ENCODE peak calls at places on chromosome 21, in eight cellular contexts. G is lower lobe of right lung, H is progenitor cell of endocrine pancreas, R is fibroblast of the aortic adventitia, F is HFFc6, Y is brain microvascular endothelial cell, C is tibial nerve, I is astrocyte of the spinal cord. O is an unnamed sample.

GRCh38 chr21:16193758-16194606 is 464.2 kb downstream of the USP25 start:
- DNase-seq in G (peak), H (no peak), R (peak), F (peak), Y (peak), C (peak), I (peak), O (no peak)

GRCh38 chr21:14734191-14734590 is 188.1 kb upstream of the SAMSN1 start:
- DNase-seq in G (no peak), H (no peak), R (no peak), F (no peak), Y (no peak), C (no peak), I (no peak), O (no peak)

GRCh38 chr21:41024341-41025056 is 143.5 kb upstream of the BACE2 start:
- DNase-seq in G (no peak), H (no peak), R (no peak), F (no peak), Y (no peak), C (no peak), I (peak), O (no peak)

GRCh38 chr21:25369524-25370300 is 237.6 kb downstream of the MRPL39 start:
- DNase-seq in G (no peak), H (no peak), R (peak), F (peak), Y (no peak), C (no peak), I (peak), O (no peak)

GRCh38 chr21:21737186-21737585 is 739.0 kb downstream of the NCAM2 start:
- DNase-seq in G (no peak), H (no peak), R (no peak), F (no peak), Y (no peak), C (no peak), I (no peak), O (no peak)

GRCh38 chr21:18716578-18717138 is 313.1 kb upstream of the TMPRSS15 start:
- DNase-seq in G (no peak), H (no peak), R (no peak), F (no peak), Y (no peak), C (no peak), I (peak), O (no peak)

GRCh38 chr21:19853709-19854575 is 1144.3 kb upstream of the NCAM2 start:
- DNase-seq in G (no peak), H (no peak), R (no peak), F (no peak), Y (no peak), C (no peak), I (no peak), O (no peak)

GRCh38 chr21:26167593-26167992 is 3.0 kb downstream of the APP start:
- DNase-seq in G (no peak), H (no peak), R (no peak), F (no peak), Y (no peak), C (no peak), I (no peak), O (no peak)

GRCh38 chr21:29506947-29507346 is 208.2 kb downstream of the BACH1 start:
- DNase-seq in G (no peak), H (no peak), R (peak), F (no peak), Y (peak), C (no peak), I (no peak), O (no peak)

GRCh38 chr21:24896735-24897124 is 710.6 kb downstream of the MRPL39 start:
- DNase-seq in G (no peak), H (no peak), R (no peak), F (no peak), Y (no peak), C (no peak), I (no peak), O (no peak)

GRCh38 chr21:17758703-17759102 is 60.5 kb downstream of the C21orf91 start:
- DNase-seq in G (no peak), H (no peak), R (no peak), F (no peak), Y (no peak), C (no peak), I (peak), O (no peak)

GRCh38 chr21:25467891-25468290 is 139.4 kb downstream of the MRPL39 start:
- DNase-seq in G (no peak), H (no peak), R (no peak), F (no peak), Y (no peak), C (no peak), I (no peak), O (no peak)

GRCh38 chr21:25428537-25428936 is 178.7 kb downstream of the MRPL39 start:
- DNase-seq in G (no peak), H (no peak), R (no peak), F (no peak), Y (no peak), C (no peak), I (no peak), O (no peak)

GRCh38 chr21:41187537-41188025 is 19.6 kb downstream of the BACE2 start:
- DNase-seq in G (no peak), H (no peak), R (no peak), F (no peak), Y (no peak), C (no peak), I (no peak), O (no peak)

GRCh38 chr21:15051652-15052554 is 12.9 kb downstream of the NRIP1 start:
- DNase-seq in G (no peak), H (no peak), R (no peak), F (peak), Y (peak), C (no peak), I (no peak), O (peak)

DNA sequence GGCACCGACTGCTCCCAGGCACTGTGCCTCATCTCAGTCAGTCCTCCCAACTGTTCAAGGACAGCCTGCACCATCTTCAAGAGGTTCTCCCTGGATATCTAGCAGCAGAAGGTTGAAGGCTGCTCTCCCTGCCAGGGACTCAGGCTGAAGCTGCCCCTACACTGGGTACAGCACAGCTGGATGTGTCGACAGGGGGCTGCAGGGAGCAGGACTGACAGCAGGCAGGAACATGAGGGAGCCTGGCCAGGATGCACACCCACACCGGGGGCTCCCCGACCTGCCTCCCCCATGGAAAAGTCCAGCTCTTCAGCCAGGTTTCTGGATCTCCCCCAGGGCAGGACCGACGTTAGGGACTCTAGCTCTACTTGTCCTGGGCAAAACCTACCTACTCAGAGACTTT is 20.5 kb downstream of the SETD4 start:
- DNase-seq in G (no peak), H (no peak), R (no peak), F (no peak), Y (no peak), C (no peak), I (no peak), O (no peak)
- TF ChIP-seq CTCF in G (no peak), H (no peak), R (no peak), F (no peak), Y (no peak), C (no peak), I (no peak), O (no peak)

GRCh38 chr21:44709426-44710293 is 1.7 kb downstream of the TSPEAR start:
- DNase-seq in G (no peak), H (no peak), R (peak), F (no peak), Y (no peak), C (peak), I (no peak), O (no peak)
- TF ChIP-seq CTCF in G (no peak), H (no peak), R (no peak), F (no peak), Y (no peak), C (no peak), I (no peak), O (no peak)

DNA sequence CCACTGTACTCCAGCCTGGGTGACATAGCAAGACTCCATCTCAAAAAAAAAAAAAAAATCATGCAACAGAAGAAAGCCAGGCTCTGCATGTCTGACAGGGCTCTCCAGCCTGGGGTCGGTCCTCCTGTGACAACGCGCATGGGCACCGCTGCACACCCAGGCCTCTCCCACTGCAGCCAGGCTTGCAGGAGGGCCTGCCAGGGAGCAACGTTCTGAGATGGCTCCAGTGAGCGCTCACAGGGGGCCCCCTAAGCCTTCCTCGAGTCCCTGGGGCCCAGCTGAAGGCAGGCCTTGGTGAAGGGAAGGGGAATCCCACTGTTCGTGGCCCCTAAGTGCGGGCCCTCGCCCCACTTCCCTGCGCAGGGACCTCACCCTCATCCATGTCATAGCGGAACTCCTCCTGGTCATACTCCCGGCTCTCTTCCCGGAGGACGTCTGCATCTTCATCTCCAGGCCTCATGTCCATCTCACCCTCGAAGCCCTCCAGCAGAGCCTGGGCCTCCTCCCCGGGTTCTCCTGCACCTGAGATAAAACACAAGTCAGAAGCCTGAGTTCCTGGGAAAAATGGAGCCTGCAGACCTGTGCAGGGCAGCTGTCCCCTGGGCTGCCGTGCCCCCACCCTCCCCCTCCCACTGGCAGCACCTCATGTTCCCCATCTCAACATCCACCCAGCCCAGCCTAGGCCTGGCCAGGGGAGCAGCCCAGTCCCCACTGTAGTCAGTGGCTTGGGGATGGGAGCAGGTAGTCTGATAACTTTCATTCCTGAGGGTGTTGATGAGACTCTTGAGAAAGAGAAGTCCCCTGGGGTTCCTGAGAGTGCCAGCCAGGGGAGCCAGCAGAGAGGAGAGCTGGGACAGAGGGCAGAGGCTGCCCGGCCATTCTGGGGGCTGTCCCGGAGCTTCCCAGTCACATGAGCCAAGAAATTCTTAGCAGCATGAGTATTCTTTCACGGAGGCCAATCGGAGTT is 20.2 kb downstream of the RSPH1 start:
- DNase-seq in G (no peak), H (no peak), R (no peak), F (no peak), Y (no peak), C (no peak), I (no peak), O (no peak)
- TF ChIP-seq CTCF in G (no peak), H (no peak), R (no peak), F (no peak), Y (no peak), C (no peak), I (no peak), O (no peak)

DNA sequence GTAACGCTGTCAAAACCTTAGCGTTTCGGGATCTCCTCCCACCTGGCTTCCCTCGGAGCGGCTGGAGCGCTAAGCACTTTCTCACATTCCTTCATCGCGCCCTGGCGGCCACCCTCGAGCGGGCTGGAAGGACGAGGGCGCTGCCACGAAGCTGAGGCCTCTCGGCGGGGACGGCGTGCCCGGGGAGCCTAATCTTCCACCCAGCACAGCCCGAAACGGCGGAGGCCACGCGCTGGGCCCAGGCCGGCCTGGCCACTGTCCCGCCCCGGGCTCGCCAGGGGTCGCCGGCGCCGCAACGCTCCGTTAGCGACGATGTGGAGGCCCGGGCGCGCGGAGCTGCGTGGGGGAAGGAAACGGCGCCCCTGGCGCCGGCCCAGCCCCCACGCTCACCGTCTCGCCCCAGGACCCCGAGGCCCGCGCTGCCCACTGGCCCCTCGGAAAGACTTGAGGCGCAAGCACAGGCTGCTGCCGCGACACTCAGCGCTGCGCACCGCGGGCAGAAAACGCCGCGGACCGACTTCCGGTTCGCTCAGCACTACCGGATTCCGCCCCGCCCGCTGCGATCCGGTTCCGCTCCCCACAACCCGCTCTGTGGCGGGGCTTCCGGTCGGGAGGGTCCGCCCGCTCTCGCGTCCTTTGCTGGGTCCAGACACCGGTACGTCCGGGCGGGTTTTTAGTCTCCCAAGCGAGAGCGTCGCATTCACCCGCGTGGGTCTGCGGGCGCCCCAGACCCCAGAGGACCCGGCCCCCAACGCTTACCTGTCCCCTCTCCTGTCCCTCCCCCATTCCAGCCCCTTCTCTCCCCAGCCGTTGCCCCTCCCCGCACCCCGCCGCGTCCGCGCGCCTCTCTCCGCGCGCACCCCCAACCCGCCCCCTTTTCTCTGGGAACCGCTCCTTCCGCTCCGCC is at the start of gene YBEY:
- DNase-seq in G (peak), H (peak), R (peak), F (peak), Y (peak), C (peak), I (peak), O (peak)
- TF ChIP-seq CTCF in G (peak), H (peak), R (peak), F (peak), Y (peak), C (peak), I (peak), O (peak)

DNA sequence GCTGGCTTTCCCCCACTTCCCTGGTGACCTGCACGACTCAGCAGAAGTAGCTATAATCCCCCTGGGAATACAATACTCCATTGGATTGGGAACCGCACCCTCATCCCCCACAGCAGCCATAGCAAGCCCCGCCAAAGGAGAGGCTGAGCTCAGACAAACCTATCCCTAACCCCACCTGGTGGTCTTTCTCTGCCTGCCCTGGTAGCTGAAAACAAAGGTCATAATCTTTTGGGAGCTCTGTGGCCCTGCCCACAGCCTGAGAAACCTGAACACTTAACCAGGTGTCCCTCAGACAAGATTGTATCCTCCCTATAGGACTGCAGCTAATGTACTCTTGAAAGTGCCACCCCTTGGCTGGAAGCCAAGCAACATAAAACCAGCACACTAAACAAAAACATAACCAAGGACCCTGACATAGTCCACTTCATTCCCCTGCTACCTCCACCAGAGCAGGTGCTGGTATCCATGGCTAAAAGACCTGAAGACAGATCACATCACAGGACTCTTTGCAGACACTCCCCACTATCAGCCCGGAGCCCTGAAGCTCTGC is 71.6 kb upstream of the RUNX1 start:
- DNase-seq in G (no peak), H (no peak), R (no peak), F (no peak), Y (no peak), C (no peak), I (no peak), O (no peak)
- TF ChIP-seq CTCF in G (no peak), H (no peak), R (no peak), F (no peak), Y (no peak), C (no peak), I (no peak), O (no peak)

GRCh38 chr21:32413697-32414578 is 1.4 kb downstream of the EVA1C start:
- DNase-seq in G (peak), H (no peak), R (peak), F (no peak), Y (no peak), C (no peak), I (peak), O (no peak)

GRCh38 chr21:32415999-32416398 is 3.5 kb downstream of the EVA1C start:
- DNase-seq in G (no peak), H (no peak), R (no peak), F (no peak), Y (no peak), C (no peak), I (no peak), O (no peak)

GRCh38 chr21:32415451-32415850 is 2.9 kb downstream of the EVA1C start:
- DNase-seq in G (no peak), H (no peak), R (no peak), F (no peak), Y (no peak), C (no peak), I (no peak), O (no peak)

GRCh38 chr21:32412998-32413504 is 545 bp downstream of the EVA1C start:
- DNase-seq in G (peak), H (no peak), R (peak), F (no peak), Y (no peak), C (peak), I (peak), O (no peak)

DNA sequence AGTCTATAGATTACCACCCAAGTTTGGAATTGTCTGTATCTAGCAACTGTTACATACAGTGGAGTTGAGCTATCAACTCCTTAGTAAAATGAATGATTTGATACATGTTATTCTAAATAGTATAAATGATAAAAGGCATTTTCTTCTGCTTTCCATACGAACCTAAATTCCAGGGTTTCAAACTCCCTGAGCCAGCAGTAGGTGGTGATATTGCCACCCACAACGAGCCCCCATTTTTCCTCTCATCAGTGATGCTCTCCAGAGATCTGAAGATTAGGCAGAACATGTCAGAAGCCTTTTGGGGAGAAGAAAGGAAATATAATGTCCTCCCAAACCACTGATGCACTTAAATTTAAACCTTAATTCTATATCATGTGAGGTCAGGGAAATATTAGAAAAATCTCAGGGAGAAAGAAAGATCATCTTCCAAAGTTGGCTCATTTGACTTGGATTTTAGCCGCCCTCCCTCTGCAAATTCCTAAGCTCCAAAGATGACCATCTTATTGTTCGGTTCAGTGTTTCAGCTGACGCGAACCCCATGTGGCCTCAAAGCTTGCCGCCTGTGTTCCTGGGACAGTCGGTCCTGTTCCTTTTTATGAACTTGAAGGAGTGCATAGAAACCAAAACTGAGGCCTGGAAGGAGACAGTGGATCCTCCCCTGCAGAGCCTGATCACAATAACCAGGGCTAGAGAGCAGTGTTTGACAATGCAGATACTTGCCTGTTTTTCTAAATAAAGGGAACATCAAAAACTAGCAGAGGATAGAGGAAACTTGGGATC is 2.3 kb downstream of the EVA1C start:
- DNase-seq in G (no peak), H (no peak), R (peak), F (peak), Y (no peak), C (no peak), I (peak), O (no peak)
- TF ChIP-seq CTCF in G (peak), H (peak), R (peak), F (peak), Y (peak), C (peak), I (peak), O (no peak)

DNA sequence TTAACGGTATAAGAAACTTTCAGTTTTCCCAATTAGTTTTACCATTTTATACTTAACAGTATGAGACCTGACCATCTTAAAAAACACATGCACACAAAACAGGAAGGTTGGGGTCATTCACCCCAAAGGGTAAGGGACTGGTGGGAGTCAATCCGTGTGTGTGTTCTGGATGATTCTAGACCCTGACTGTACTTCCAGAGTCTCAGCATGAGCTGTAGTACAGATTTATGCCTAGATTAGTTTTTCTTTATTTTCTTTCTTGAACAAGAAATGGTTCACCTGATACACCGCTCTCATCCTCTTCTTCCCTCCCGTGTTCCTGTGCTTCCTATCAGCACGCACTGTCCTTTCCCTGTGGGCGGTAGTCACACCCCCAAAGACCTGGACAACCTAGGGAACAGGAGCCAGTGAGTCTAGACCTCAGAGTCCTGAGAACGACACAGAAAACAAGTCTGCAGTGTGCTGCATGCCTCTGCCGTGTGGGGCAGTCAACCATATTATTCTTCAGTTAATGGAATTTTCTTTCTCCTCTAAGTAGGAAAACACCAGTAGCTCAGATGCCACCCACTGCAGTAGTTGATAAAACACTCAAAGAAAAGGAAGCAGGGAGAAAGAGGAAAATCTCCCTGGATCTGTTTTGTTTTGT is 38.9 kb upstream of the MRPS6 start:
- DNase-seq in G (no peak), H (no peak), R (peak), F (no peak), Y (no peak), C (no peak), I (no peak), O (no peak)
- TF ChIP-seq CTCF in G (no peak), H (no peak), R (no peak), F (no peak), Y (peak), C (no peak), I (no peak), O (no peak)

O was measured in GM13977.